ENCODE peak calls at places on chromosomes 6 and 20, in four cellular contexts. J is uterus, W is mucosa of descending colon, V is transverse colon. A is an unnamed sample.
A peak's percentile ranks its signal among the peaks of the same experiment; 100 is the strongest.

GRCh38 chr6:132650413-132650812 is 8.6 kb downstream of the TAAR1 start:
- DNase-seq in V (no peak), J (no peak), W (no peak), A (no peak)

GRCh38 chr6:43937236-43938177 is 167.5 kb downstream of the VEGFA start:
- DNase-seq in W (no peak), J (peak; percentile 18), V (no peak), A (peak; percentile 8)

GRCh38 chr6:89693207-89693606 is 54.7 kb upstream of the LYRM2 start:
- DNase-seq in V (no peak), J (no peak), W (no peak), A (no peak)

GRCh38 chr20:32053648-32054047 is 1.6 kb downstream of the HCK start:
- DNase-seq in J (no peak), V (no peak), W (no peak), A (no peak)

GRCh38 chr6:50707652-50708325 is 5.5 kb upstream of the TFAP2D start:
- DNase-seq in W (no peak), J (no peak), V (no peak), A (no peak)

GRCh38 chr6:26607434-26608230 is 10.9 kb downstream of the ABT1 start:
- DNase-seq in V (peak; percentile 57), J (no peak), W (no peak), A (peak; percentile 46)

GRCh38 chr6:37696220-37696840 is 1.4 kb downstream of the MDGA1 start:
- DNase-seq in V (no peak), W (no peak), J (peak; percentile 20), A (peak; percentile 17)

GRCh38 chr6:3750324-3751018 is 1.0 kb downstream of the PXDC1 start:
- DNase-seq in W (peak; percentile 82), V (peak; percentile 83), J (peak; percentile 87), A (peak; percentile 82)

GRCh38 chr20:4064118-4064962 is 49.0 kb upstream of the RNF24 start:
- DNase-seq in W (peak; percentile 92), J (peak; percentile 93), V (peak; percentile 87), A (peak; percentile 82)

GRCh38 chr20:51767018-51767866 is 948 bp downstream of the ATP9A start:
- DNase-seq in W (peak; percentile 95), V (peak; percentile 93), J (peak; percentile 64), A (peak; percentile 92)

GRCh38 chr6:38415231-38416005 is 224.3 kb downstream of the BTBD9 start:
- DNase-seq in V (no peak), W (no peak), J (no peak), A (no peak)

GRCh38 chr6:115540077-115540869 is 520.4 kb downstream of the FRK start:
- DNase-seq in W (no peak), V (no peak), J (no peak), A (no peak)

GRCh38 chr6:64983108-64983507 is 723.9 kb downstream of the EYS start:
- DNase-seq in J (no peak), V (no peak), W (no peak), A (no peak)

GRCh38 chr20:44731657-44732056 is 14.0 kb upstream of the KCNK15 start:
- DNase-seq in J (no peak), V (no peak), W (no peak), A (no peak)

GRCh38 chr6:166936079-166936787 is 20.1 kb downstream of the RNASET2 start:
- DNase-seq in W (no peak), V (no peak), J (no peak), A (no peak)

GRCh38 chr20:32983459-32984112 is 20.6 kb downstream of the SUN5 start:
- DNase-seq in W (no peak), J (no peak), V (no peak), A (no peak)

GRCh38 chr6:40807484-40807883 is 220.3 kb upstream of the LRFN2 start:
- DNase-seq in V (no peak), W (no peak), J (no peak), A (no peak)

GRCh38 chr6:140567469-140567868 is 1193.0 kb upstream of the CITED2 start:
- DNase-seq in W (no peak), V (no peak), J (no peak), A (no peak)

GRCh38 chr6:154302111-154302752 is 54.4 kb downstream of the IPCEF1 start:
- DNase-seq in V (peak; percentile 26), J (no peak), W (no peak), A (no peak)

GRCh38 chr6:170292111-170292777 is 1.4 kb upstream of the DLL1 start:
- DNase-seq in V (no peak), J (no peak), W (no peak), A (peak; percentile 54)
- TF ChIP-seq CTCF in V (no peak), J (no peak), W (no peak), A (no peak)

GRCh38 chr20:35731862-35732643 is 10.0 kb downstream of the RBM39 start:
- DNase-seq in V (no peak), J (no peak), W (no peak), A (no peak)
- H3K4me1 ChIP-seq in V (peaks cover 73% of the 10 kb centered on the region), J (no peaks in the 10 kb centered on the region), W (peaks cover 32% of the 10 kb centered on the region), A (peaks cover 62% of the 10 kb centered on the region)

GRCh38 chr20:62875419-62876355 is 14.1 kb upstream of the TCFL5 start:
- DNase-seq in V (peak; percentile 78), W (peak; percentile 76), J (peak; percentile 78), A (peak; percentile 80)
- TF ChIP-seq CTCF in V (peak; percentile 23), W (peak; percentile 24), J (peak; percentile 58), A (no peak)

GRCh38 chr20:17661121-17661744 is 20.8 kb downstream of the RRBP1 start:
- DNase-seq in J (peak; percentile 11), W (no peak), V (peak; percentile 41), A (peak; percentile 7)

GRCh38 chr20:17660667-17661066 is 21.4 kb downstream of the RRBP1 start:
- DNase-seq in W (no peak), J (peak; percentile 8), V (no peak), A (peak; percentile 8)

GRCh38 chr20:17657898-17658647 is 24.0 kb downstream of the RRBP1 start:
- DNase-seq in V (no peak), J (peak; percentile 10), W (no peak), A (peak; percentile 5)

GRCh38 chr20:17658648-17658993 is 23.4 kb downstream of the RRBP1 start:
- DNase-seq in V (no peak), W (no peak), J (peak; percentile 9), A (peak; percentile 31)

GRCh38 chr20:17659801-17660200 is 22.2 kb downstream of the RRBP1 start:
- DNase-seq in J (peak; percentile 12), W (no peak), V (no peak), A (peak; percentile 10)
- H3K4me1 ChIP-seq in J (no peaks in the 10 kb centered on the region), W (peaks cover 20% of the 10 kb centered on the region), V (peaks cover 45% of the 10 kb centered on the region), A (peaks cover 93% of the 10 kb centered on the region)

GRCh38 chr6:159213401-159213800 is 44.2 kb downstream of the FNDC1 start:
- DNase-seq in V (no peak), J (no peak), W (no peak), A (no peak)

GRCh38 chr6:159214281-159214680 is 45.1 kb downstream of the FNDC1 start:
- DNase-seq in J (no peak), W (no peak), V (no peak), A (no peak)

GRCh38 chr6:159221486-159222170 is 52.4 kb downstream of the FNDC1 start:
- DNase-seq in V (no peak), J (no peak), W (no peak), A (no peak)

GRCh38 chr6:159220093-159220492 is 50.9 kb downstream of the FNDC1 start:
- DNase-seq in W (no peak), J (no peak), V (no peak), A (no peak)

DNA sequence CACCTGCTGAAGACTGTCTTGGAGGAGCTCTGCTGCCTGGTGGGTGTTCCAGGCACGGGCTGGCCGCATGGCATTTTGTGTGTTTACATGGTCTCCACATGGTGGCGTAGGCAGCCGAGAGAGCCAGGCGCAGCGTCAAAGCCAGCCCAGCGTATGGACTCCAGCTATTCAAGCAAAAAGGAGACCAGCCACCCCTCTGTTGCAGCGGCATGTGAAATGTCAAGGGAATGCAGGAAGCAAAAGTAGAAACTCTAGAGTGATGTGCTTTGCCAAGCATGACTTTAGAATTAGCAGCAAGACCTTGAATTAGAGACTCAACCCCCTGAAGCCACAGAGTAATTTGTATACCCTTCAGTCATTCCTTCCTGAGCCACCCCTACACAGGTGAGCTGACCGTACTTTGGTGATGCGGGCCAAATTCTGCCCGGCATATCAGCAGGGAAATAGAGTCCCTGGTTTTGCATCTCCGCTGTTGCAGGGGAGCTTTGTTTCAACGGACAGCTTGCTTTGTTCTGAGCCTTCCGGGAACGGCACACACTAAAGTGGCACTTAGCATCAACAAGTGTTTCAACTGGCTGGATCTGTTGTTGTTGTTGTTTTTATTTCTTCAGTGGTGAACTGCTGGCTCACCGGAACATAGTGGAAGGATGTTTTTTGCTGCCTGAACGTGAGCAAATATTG is 48.5 kb downstream of the FNDC1 start:
- DNase-seq in V (no peak), W (no peak), J (no peak), A (peak; percentile 60)
- TF ChIP-seq CTCF in V (no peak), W (no peak), J (no peak), A (peak; percentile 43)

DNA sequence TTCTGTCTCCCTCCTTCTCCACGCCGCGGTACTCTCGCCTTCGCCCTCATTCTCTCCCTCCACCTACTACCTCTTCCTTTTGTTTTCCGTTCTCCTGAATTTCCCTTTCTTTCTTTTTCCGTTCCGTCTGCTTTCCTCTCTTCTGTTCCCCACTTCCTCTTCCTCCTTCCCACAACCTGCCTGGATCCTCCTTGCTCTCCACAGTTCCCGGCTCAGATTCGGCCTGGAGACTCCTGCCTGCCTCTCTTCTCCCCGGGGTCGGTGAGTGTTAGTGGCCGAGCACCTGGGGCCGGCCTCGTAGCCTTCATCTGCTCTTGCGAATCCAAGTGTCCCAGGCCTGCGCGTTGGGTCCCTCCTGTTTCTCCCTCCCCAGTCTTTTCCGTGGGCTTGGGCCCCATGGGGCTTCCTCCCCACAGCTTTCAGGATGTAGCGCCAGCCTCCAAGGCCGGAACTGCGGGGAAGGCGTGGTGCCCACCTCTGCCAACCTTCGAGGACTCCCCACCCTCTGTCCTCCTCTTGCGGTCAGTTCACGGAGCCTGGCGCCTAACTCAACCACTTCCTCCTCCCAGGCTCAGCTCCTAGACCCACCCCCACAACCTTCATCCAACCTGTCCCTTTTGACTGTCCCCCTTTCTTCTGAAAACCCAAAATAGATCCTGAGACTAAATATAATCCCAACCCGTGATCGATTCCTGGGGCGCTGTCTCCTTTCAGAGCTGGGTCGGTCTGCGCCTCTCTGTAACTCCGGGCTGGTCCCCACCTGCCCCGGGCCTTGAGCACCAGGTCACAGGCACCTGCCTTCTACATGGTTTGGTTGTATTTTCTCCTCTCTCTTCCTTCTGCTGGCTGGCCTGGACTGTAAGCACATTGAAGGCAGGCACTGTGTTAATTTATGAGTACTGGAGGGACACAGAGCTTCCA is 6.8 kb downstream of the NRN1 start:
- DNase-seq in J (no peak), W (no peak), V (no peak), A (no peak)
- H3K4me1 ChIP-seq in J (no peaks in the 10 kb centered on the region), W (peaks cover 44% of the 10 kb centered on the region), V (peaks cover 67% of the 10 kb centered on the region), A (peaks cover 57% of the 10 kb centered on the region)

DNA sequence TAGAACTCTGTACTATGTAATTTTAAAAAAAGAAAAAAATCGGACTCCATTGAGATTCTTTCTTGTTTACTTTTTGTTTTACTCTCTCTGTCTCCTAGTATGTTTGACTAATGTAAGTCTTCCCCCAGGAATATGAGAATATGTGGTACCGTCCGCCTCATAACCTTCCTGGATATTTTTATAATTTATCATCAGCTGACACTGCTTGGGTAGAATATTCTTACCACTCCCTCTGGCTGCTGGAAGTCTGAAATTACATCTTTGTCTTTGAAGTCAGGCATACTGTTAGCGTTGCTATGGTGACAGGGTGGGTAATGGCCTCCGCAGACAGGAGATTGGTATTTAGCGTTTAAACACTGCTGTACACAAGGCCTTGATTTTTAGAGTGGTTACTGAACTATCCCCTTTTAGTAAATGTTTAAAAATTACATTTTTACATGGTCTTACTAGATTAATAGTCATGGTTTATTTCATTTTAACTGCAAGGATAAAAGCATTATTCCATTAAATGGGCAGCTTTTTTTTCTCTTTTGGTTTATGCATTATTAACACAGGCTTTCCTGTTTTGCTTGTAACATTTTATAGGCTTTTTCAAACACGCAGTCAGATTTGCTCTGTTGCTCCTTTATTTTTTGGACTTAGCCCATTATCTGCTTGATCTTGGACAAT is 176.4 kb downstream of the ARID1B start:
- DNase-seq in J (peak; percentile 57), V (no peak), W (no peak), A (no peak)
- TF ChIP-seq CTCF in J (peak; percentile 48), V (peak; percentile 11), W (no peak), A (no peak)

A was measured in body of pancreas.